ENCODE peak calls at places on chromosomes 11 and 22, in seven cellular contexts. J, C, G, X, H, Y and O are unnamed samples.

GRCh38 chr11:118898400-118899295 is 15.0 kb downstream of the CXCR5 start:
- DNase-seq in J (peak; percentile 68), C (no peak), H (no peak), X (no peak), G (peak; percentile 75), Y (no peak), O (no peak)

GRCh38 chr11:36010010-36010740 is 66.3 kb downstream of the LDLRAD3 start:
- DNase-seq in G (no peak), C (no peak), Y (peak; percentile 24), H (peak; percentile 46), X (no peak), J (no peak), O (peak; percentile 21)

GRCh38 chr11:16792426-16792825 is 54.0 kb downstream of the C11orf58 start:
- DNase-seq in X (no peak), J (no peak), Y (peak; percentile 16), G (no peak), H (peak; percentile 53), C (peak; percentile 39), O (no peak)

GRCh38 chr11:87181143-87181542 is 143.4 kb downstream of the TMEM135 start:
- DNase-seq in H (no peak), C (no peak), X (no peak), G (no peak), J (no peak), Y (no peak), O (no peak)

GRCh38 chr11:697811-698311 is 2.2 kb downstream of the TMEM80 start:
- DNase-seq in G (no peak), Y (peak; percentile 57), C (no peak), X (no peak), J (peak; percentile 31), H (peak; percentile 50), O (peak; percentile 61)

GRCh38 chr22:45505991-45506743 is 3.5 kb downstream of the FBLN1 start:
- DNase-seq in H (no peak), C (no peak), X (no peak), Y (no peak), G (peak; percentile 41), J (peak; percentile 74), O (no peak)

GRCh38 chr11:116072133-116072532 is 567.9 kb upstream of the CADM1 start:
- DNase-seq in H (no peak), X (no peak), C (no peak), Y (no peak), G (no peak), J (peak; percentile 43), O (no peak)

GRCh38 chr11:2127357-2127971 is 11.7 kb downstream of the IGF2 start:
- DNase-seq in Y (no peak), H (no peak), J (peak; percentile 65), X (no peak), G (no peak), C (no peak), O (no peak)

GRCh38 chr11:61162092-61162935 is 1.1 kb upstream of the VPS37C start:
- DNase-seq in X (no peak), C (no peak), J (peak; percentile 33), H (no peak), G (no peak), Y (peak; percentile 56), O (peak; percentile 38)

GRCh38 chr22:39282642-39283311 is 36.6 kb downstream of the RPL3 start:
- DNase-seq in J (no peak), G (no peak), Y (peak; percentile 76), C (no peak), X (no peak), H (no peak), O (no peak)

GRCh38 chr22:49626361-49627216 is 201.1 kb downstream of the BRD1 start:
- DNase-seq in Y (no peak), X (no peak), G (peak; percentile 64), H (no peak), J (no peak), C (no peak), O (no peak)

GRCh38 chr11:10487002-10487647 is 32.1 kb downstream of the AMPD3 start:
- DNase-seq in X (no peak), C (no peak), H (no peak), Y (no peak), G (no peak), J (peak; percentile 18), O (no peak)

GRCh38 chr11:77353131-77353530 is 51.6 kb upstream of the GDPD4 start:
- DNase-seq in J (no peak), Y (no peak), G (no peak), H (peak; percentile 29), X (no peak), C (no peak), O (no peak)

GRCh38 chr22:49203091-49203862 is 624.4 kb downstream of the BRD1 start:
- DNase-seq in Y (no peak), X (no peak), G (peak; percentile 45), C (no peak), H (no peak), J (peak; percentile 65), O (no peak)

GRCh38 chr11:1087279-1087960 is 12.7 kb downstream of the MUC2 start:
- DNase-seq in C (no peak), Y (no peak), X (no peak), J (no peak), G (peak; percentile 61), H (no peak), O (no peak)

GRCh38 chr11:120210651-120211521 is at the start of gene OAF:
- DNase-seq in X (no peak), J (peak; percentile 96), G (peak; percentile 93), Y (peak; percentile 88), C (peak; percentile 78), H (peak; percentile 73), O (peak; percentile 76)

GRCh38 chr11:72001255-72001654 is 2.5 kb downstream of the IL18BP start:
- DNase-seq in X (no peak), H (no peak), J (no peak), C (no peak), Y (no peak), G (peak; percentile 67), O (no peak)

GRCh38 chr11:1460396-1460795 is 26.2 kb downstream of the MOB2 start:
- DNase-seq in C (no peak), H (no peak), G (peak; percentile 90), J (no peak), Y (no peak), X (peak; percentile 31), O (no peak)

GRCh38 chr11:43830928-43831440 is 49.6 kb upstream of the ALKBH3 start:
- DNase-seq in G (no peak), H (peak; percentile 99), Y (peak; percentile 99), J (no peak), C (no peak), X (peak; percentile 57), O (peak; percentile 100)